ENCODE peak calls at places on chromosomes 4 and X, in eight cellular contexts. Z, P, S, R, T, L, M and A are unnamed samples.

GRCh38 chr4:48686369-48686768 is 93.7 kb downstream of the FRYL start:
- DNase-seq in T (no peak), L (no peak), Z (no peak), M (no peak), S (no peak), R (no peak), P (no peak), A (no peak)

GRCh38 chr4:139734875-139735380 is 69.3 kb downstream of the MGST2 start:
- DNase-seq in S (peak; percentile 84), M (peak; percentile 95), Z (peak; percentile 70), P (no peak), L (peak; percentile 87), R (peak; percentile 25), T (no peak), A (peak; percentile 93)

GRCh38 chr4:153438916-153439756 is 27.0 kb upstream of the TMEM131L start:
- DNase-seq in R (no peak), P (peak; percentile 49), S (no peak), L (no peak), M (no peak), T (no peak), Z (no peak), A (no peak)

GRCh38 chrX:15241258-15241657 is 28.6 kb downstream of the ASB9 start:
- DNase-seq in L (no peak), P (no peak), T (no peak), M (no peak), S (no peak), R (no peak), Z (no peak), A (no peak)

GRCh38 chrX:15087747-15088146 is 182.1 kb downstream of the ASB9 start:
- DNase-seq in P (no peak), M (no peak), R (no peak), T (no peak), Z (no peak), L (no peak), S (no peak), A (no peak)

GRCh38 chr4:168498259-168498658 is 1.4 kb downstream of the PALLD start:
- DNase-seq in Z (no peak), L (no peak), M (no peak), S (no peak), T (no peak), P (no peak), R (no peak), A (no peak)

GRCh38 chrX:331145-331771 is 12.7 kb upstream of the GTPBP6 start:
- DNase-seq in T (no peak), P (no peak), L (no peak), M (peak; percentile 62), Z (peak; percentile 60), S (no peak), R (no peak), A (peak; percentile 58)

GRCh38 chr4:54272051-54272450 is 43.0 kb downstream of the PDGFRA start:
- DNase-seq in R (no peak), S (no peak), P (no peak), Z (no peak), L (no peak), T (no peak), M (no peak), A (no peak)

GRCh38 chr4:110865611-110866254 is 242.9 kb upstream of the PITX2 start:
- DNase-seq in Z (peak; percentile 80), R (peak; percentile 48), T (no peak), L (no peak), P (no peak), M (no peak), S (no peak), A (no peak)

GRCh38 chrX:136047001-136047642 is 61.9 kb downstream of the SLC9A6 start:
- DNase-seq in T (no peak), R (no peak), S (no peak), M (no peak), Z (peak; percentile 57), P (no peak), L (no peak), A (no peak)

GRCh38 chr4:126568652-126569580 is 1063.8 kb upstream of the INTU start:
- DNase-seq in Z (no peak), L (no peak), R (no peak), T (no peak), M (no peak), S (no peak), P (no peak), A (no peak)

GRCh38 chr4:23855912-23856605 is 33.8 kb downstream of the PPARGC1A start:
- DNase-seq in S (no peak), Z (no peak), M (no peak), L (no peak), P (no peak), R (peak; percentile 87), T (no peak), A (no peak)

GRCh38 chr4:18127030-18127429 is 105.5 kb upstream of the LCORL start:
- DNase-seq in R (no peak), T (no peak), M (no peak), S (no peak), P (no peak), L (no peak), Z (no peak), A (no peak)

GRCh38 chr4:109998867-109999303 is 86.2 kb downstream of the EGF start:
- DNase-seq in Z (peak; percentile 59), S (no peak), T (peak; percentile 74), M (no peak), P (peak; percentile 39), L (no peak), R (peak; percentile 50), A (no peak)

GRCh38 chr4:181006509-181007290 is 1236.5 kb upstream of the TENM3 start:
- DNase-seq in M (no peak), L (no peak), Z (no peak), T (no peak), R (no peak), S (no peak), P (no peak), A (no peak)

GRCh38 chr4:176856421-176856820 is 63.7 kb upstream of the VEGFC start:
- DNase-seq in M (no peak), T (no peak), P (no peak), S (no peak), L (no peak), R (no peak), Z (no peak), A (no peak)

GRCh38 chr4:144666539-144667175 is 20.7 kb downstream of the HHIP start:
- DNase-seq in Z (peak; percentile 82), T (no peak), L (no peak), M (no peak), P (no peak), R (peak; percentile 73), S (no peak), A (no peak)

GRCh38 chr4:168584321-168584771 is 87.5 kb downstream of the PALLD start:
- DNase-seq in S (no peak), M (no peak), T (peak; percentile 5), L (no peak), P (no peak), Z (peak; percentile 77), R (peak; percentile 81), A (no peak)

GRCh38 chrX:107710617-107711391 is 64.8 kb downstream of the TSC22D3 start:
- DNase-seq in R (peak; percentile 91), M (peak; percentile 70), T (peak; percentile 79), S (peak; percentile 63), Z (peak; percentile 83), L (no peak), P (peak; percentile 85), A (no peak)

GRCh38 chr4:85779165-85779564 is 304.2 kb downstream of the ARHGAP24 start:
- DNase-seq in S (no peak), R (peak; percentile 35), Z (peak; percentile 47), T (no peak), M (no peak), P (no peak), L (no peak), A (no peak)

GRCh38 chrX:69060631-69061408 is 104.4 kb downstream of the PJA1 start:
- DNase-seq in T (no peak), P (no peak), R (peak; percentile 4), Z (peak; percentile 12), S (peak; percentile 29), M (no peak), L (no peak), A (peak; percentile 71)

GRCh38 chr4:48133668-48134444 is at the start of gene TXK:
- DNase-seq in T (no peak), S (no peak), L (no peak), P (no peak), R (no peak), M (no peak), Z (peak; percentile 18), A (no peak)

GRCh38 chr4:3786196-3786869 is 20.1 kb downstream of the ADRA2C start:
- DNase-seq in P (no peak), R (no peak), L (no peak), T (no peak), M (no peak), Z (no peak), S (no peak), A (no peak)

GRCh38 chr4:67632492-67632891 is 68.5 kb downstream of the UBA6 start:
- DNase-seq in T (no peak), S (no peak), L (no peak), M (no peak), P (no peak), Z (no peak), R (no peak), A (no peak)

GRCh38 chr4:6840062-6840976 is 57.8 kb downstream of the KIAA0232 start:
- DNase-seq in R (peak; percentile 4), T (no peak), S (no peak), M (no peak), Z (peak; percentile 61), P (no peak), L (peak; percentile 29), A (no peak)